ENCODE peak calls at places on chromosomes 2 and 18, in seven cellular contexts. A is activated CD4-positive, CD25-positive, alpha-beta regulatory T cell treated with anti-CD3 and anti-CD28 coated beads, Interleukin-2, amount 50 U/mL, for 24 hours; H is activated CD8-positive, alpha-beta T cell treated with anti-CD3 and anti-CD28 coated beads for 36 hours; N is SK-N-SH treated with all-trans-retinoic acid at 6 μM for 48 hours; C is lower lobe of right lung; S is left colon; X is gastrocnemius medialis. F is an unnamed sample.

GRCh38 chr18:54883816-54884604 is 55.7 kb downstream of the RAB27B start:
- ATAC-seq in A (no peak), H (no peak), N (no peak), C (no peak), S (no peak), X (no peak), F (no peak)

GRCh38 chr2:178258916-178259315 is 64.6 kb downstream of the OSBPL6 start:
- ATAC-seq in A (no peak), H (no peak), N (peak), C (no peak), S (no peak), X (no peak), F (no peak)

GRCh38 chr18:21704603-21705364 is at the start of gene ABHD3:
- ATAC-seq in A (peak), H (peak), N (peak), C (peak), S (peak), X (peak), F (peak)

GRCh38 chr18:62996552-62996951 is 281.2 kb downstream of the PHLPP1 start:
- ATAC-seq in A (no peak), H (no peak), N (no peak), C (no peak), S (no peak), X (no peak), F (no peak)

GRCh38 chr2:226733189-226733858 is 66.3 kb downstream of the IRS1 start:
- ATAC-seq in A (peak), H (no peak), N (no peak), C (peak), S (no peak), X (no peak), F (no peak)

GRCh38 chr2:153165021-153165420 is 313.5 kb downstream of the RPRM start:
- ATAC-seq in A (no peak), H (no peak), N (no peak), C (no peak), S (peak), X (no peak), F (no peak)

GRCh38 chr2:104769096-104769495 is 84.8 kb upstream of the POU3F3 start:
- ATAC-seq in A (no peak), H (no peak), N (no peak), C (no peak), S (no peak), X (no peak), F (no peak)

GRCh38 chr2:150063950-150064549 is 423.4 kb downstream of the RND3 start:
- ATAC-seq in A (no peak), H (no peak), N (peak), C (no peak), S (no peak), X (no peak), F (no peak)

GRCh38 chr2:136295168-136295567 is 177.2 kb upstream of the CXCR4 start:
- ATAC-seq in A (no peak), H (no peak), N (no peak), C (no peak), S (no peak), X (no peak), F (no peak)

GRCh38 chr2:177235855-177236437 is 23.4 kb downstream of the HNRNPA3 start:
- ATAC-seq in A (no peak), H (no peak), N (no peak), C (no peak), S (no peak), X (peak), F (no peak)

GRCh38 chr2:127719301-127720218 is 18.3 kb downstream of the SFT2D3 start:
- ATAC-seq in A (no peak), H (no peak), N (no peak), C (no peak), S (no peak), X (no peak), F (no peak)

GRCh38 chr2:196233808-196234501 is 62.6 kb upstream of the STK17B start:
- ATAC-seq in A (peak), H (peak), N (peak), C (no peak), S (peak), X (no peak), F (peak)

GRCh38 chr2:241437148-241437547 is 71.2 kb downstream of the STK25 start:
- ATAC-seq in A (no peak), H (no peak), N (no peak), C (no peak), S (no peak), X (peak), F (no peak)

GRCh38 chr2:38966678-38967077 is 77.0 kb downstream of the ARHGEF33 start:
- ATAC-seq in A (no peak), H (no peak), N (peak), C (no peak), S (no peak), X (no peak), F (no peak)

GRCh38 chr2:145635706-145636427 is 1115.9 kb upstream of the ZEB2 start:
- ATAC-seq in A (no peak), H (no peak), N (no peak), C (no peak), S (no peak), X (no peak), F (no peak)

GRCh38 chr2:28334527-28334891 is 58.1 kb upstream of the FOSL2 start:
- ATAC-seq in A (no peak), H (no peak), N (no peak), C (peak), S (no peak), X (peak), F (no peak)

F was measured in stimulated activated memory B cell treated with anti-CD40 and anti-IgM and Interleukin-4, amounts not matched to agents 10 μg/mL and 1 μg/mL and 100 μg/mL, for 72 hours.